ENCODE peak calls at places on chromosomes 5 and 9, in ten cellular contexts. V, P, C, Z, E, A, O, Q, D and H are unnamed samples.

GRCh38 chr5:73031839-73032238 is 76.0 kb downstream of the FCHO2 start:
- DNase-seq in A (peak), D (no peak), Q (peak), V (peak), O (peak), C (peak), P (peak), E (peak), Z (no peak), H (peak)

GRCh38 chr5:27318701-27319100 is 280.3 kb upstream of the CDH9 start:
- DNase-seq in Q (no peak), Z (no peak), A (no peak), C (peak), E (peak), P (no peak), O (peak), V (no peak), D (no peak), H (no peak)

GRCh38 chr5:54774281-54775171 is 210.9 kb downstream of the ESM1 start:
- DNase-seq in Z (no peak), V (no peak), O (peak), C (no peak), E (no peak), Q (no peak), D (no peak), A (no peak), P (no peak), H (peak)

GRCh38 chr9:124551472-124552339 is 44.5 kb upstream of the NR5A1 start:
- DNase-seq in D (peak), C (peak), Z (peak), A (peak), V (peak), E (peak), Q (peak), P (peak), O (peak), H (peak)

GRCh38 chr9:106864533-106865143 is 1.7 kb downstream of the ZNF462 start:
- DNase-seq in D (no peak), O (peak), E (peak), V (peak), Q (no peak), Z (no peak), A (peak), C (peak), P (peak), H (peak)

GRCh38 chr9:95003694-95004451 is 277.4 kb downstream of the AOPEP start:
- DNase-seq in O (peak), V (peak), C (peak), Q (no peak), D (peak), E (peak), Z (no peak), P (peak), A (peak), H (peak)

GRCh38 chr5:157761690-157762611 is 18.4 kb downstream of the LSM11 start:
- DNase-seq in Q (peak), A (peak), P (peak), C (peak), V (peak), O (peak), Z (peak), D (no peak), E (peak), H (peak)

GRCh38 chr9:116156621-116157314 is 3.2 kb downstream of the PAPPA start:
- DNase-seq in O (peak), Q (no peak), V (peak), P (no peak), D (peak), E (peak), Z (peak), C (peak), A (peak), H (peak)

GRCh38 chr5:118430076-118430475 is 558.3 kb downstream of the DTWD2 start:
- DNase-seq in V (no peak), A (no peak), Z (no peak), O (no peak), P (no peak), D (no peak), C (no peak), E (no peak), Q (no peak), H (no peak)

GRCh38 chr5:98110270-98110669 is 663.2 kb upstream of the RGMB start:
- DNase-seq in D (no peak), V (peak), O (peak), P (peak), C (peak), Q (no peak), A (peak), Z (no peak), E (peak), H (no peak)

GRCh38 chr9:1050125-1050895 is at the start of gene DMRT2:
- DNase-seq in D (no peak), P (peak), A (peak), Q (peak), V (no peak), C (peak), E (peak), Z (peak), O (peak), H (no peak)

GRCh38 chr5:39648539-39649200 is 223.9 kb upstream of the DAB2 start:
- DNase-seq in P (peak), C (no peak), A (no peak), D (peak), V (peak), Q (peak), E (peak), Z (no peak), O (peak), H (peak)

GRCh38 chr9:1071730-1072129 is 21.6 kb downstream of the DMRT2 start:
- DNase-seq in A (no peak), C (no peak), P (peak), O (no peak), D (no peak), E (no peak), Z (no peak), Q (no peak), V (peak), H (no peak)

GRCh38 chr5:156947933-156948332 is 15.1 kb downstream of the TIMD4 start:
- DNase-seq in Q (no peak), V (no peak), O (no peak), P (no peak), E (no peak), Z (no peak), C (no peak), D (no peak), A (no peak), H (no peak)

GRCh38 chr9:88528356-88528755 is 6.6 kb upstream of the NXNL2 start:
- DNase-seq in Q (no peak), P (no peak), E (no peak), O (peak), Z (no peak), A (no peak), C (peak), V (no peak), D (no peak), H (no peak)

GRCh38 chr5:129118405-129118804 is 23.9 kb downstream of the ISOC1 start:
- DNase-seq in C (peak), V (no peak), O (no peak), E (peak), D (no peak), Z (no peak), A (no peak), Q (no peak), P (no peak), H (no peak)

GRCh38 chr5:19920761-19921160 is 67.2 kb downstream of the CDH18 start:
- DNase-seq in V (peak), D (no peak), Q (no peak), C (peak), Z (no peak), O (peak), P (peak), A (no peak), E (peak), H (no peak)

GRCh38 chr9:90546200-90546599 is 96.4 kb downstream of the DIRAS2 start:
- DNase-seq in D (peak), Q (no peak), C (peak), O (peak), V (peak), P (peak), A (peak), Z (peak), E (peak), H (peak)

GRCh38 chr5:95962785-95963184 is 1.1 kb upstream of the ELL2 start:
- DNase-seq in A (no peak), D (no peak), C (no peak), Q (no peak), V (no peak), O (no peak), Z (no peak), P (no peak), E (no peak), H (peak)

GRCh38 chr5:154168395-154168794 is 22.1 kb upstream of the GALNT10 start:
- DNase-seq in O (peak), V (no peak), D (no peak), A (no peak), E (no peak), Q (no peak), C (no peak), Z (no peak), P (no peak), H (no peak)

GRCh38 chr5:14776640-14777039 is 94.9 kb downstream of the ANKH start:
- DNase-seq in P (no peak), Z (no peak), A (no peak), V (no peak), Q (no peak), E (no peak), O (no peak), C (peak), D (no peak), H (no peak)

GRCh38 chr5:31948006-31948405 is 226.1 kb downstream of the GOLPH3 start:
- DNase-seq in D (no peak), V (no peak), P (peak), Q (no peak), O (no peak), E (peak), Z (no peak), A (no peak), C (no peak), H (no peak)

GRCh38 chr5:31952034-31952433 is 222.1 kb downstream of the GOLPH3 start:
- DNase-seq in V (no peak), D (no peak), C (no peak), Z (no peak), A (no peak), E (peak), Q (no peak), P (no peak), O (no peak), H (no peak)

GRCh38 chr5:176660860-176661641 is 13.8 kb downstream of the TSPAN17 start:
- DNase-seq in C (peak), P (peak), O (peak), Z (peak), A (peak), E (peak), D (peak), V (peak), Q (peak), H (peak)

GRCh38 chr9:134864821-134865190 is 15.8 kb upstream of the FCN2 start:
- DNase-seq in V (no peak), Q (no peak), O (no peak), C (no peak), D (no peak), A (no peak), P (no peak), E (no peak), Z (no peak), H (no peak)

GRCh38 chr9:565528-565927 is 276.0 kb upstream of the DMRT1 start:
- DNase-seq in Q (no peak), D (no peak), A (no peak), C (no peak), E (no peak), O (no peak), P (no peak), V (no peak), Z (no peak), H (no peak)

GRCh38 chr9:69549310-69550202 is 122.6 kb downstream of the APBA1 start:
- DNase-seq in E (peak), V (peak), O (peak), A (peak), Q (peak), C (peak), P (no peak), Z (no peak), D (peak), H (peak)

GRCh38 chr5:59604111-59604510 is 289.4 kb downstream of the PDE4D start:
- DNase-seq in E (no peak), D (no peak), Z (no peak), A (no peak), P (no peak), V (no peak), Q (no peak), O (no peak), C (no peak), H (no peak)

GRCh38 chr9:34686732-34687131 is 4.3 kb downstream of the CCL19 start:
- DNase-seq in D (no peak), P (no peak), C (no peak), E (no peak), O (peak), V (no peak), Q (no peak), A (no peak), Z (no peak), H (no peak)

GRCh38 chr9:3903273-3903672 is 377.5 kb upstream of the RFX3 start:
- DNase-seq in E (no peak), O (no peak), Z (no peak), V (no peak), D (no peak), C (no peak), Q (no peak), A (no peak), P (no peak), H (peak)

GRCh38 chr5:995318-995717 is 13.3 kb upstream of the NKD2 start:
- DNase-seq in O (no peak), D (no peak), P (no peak), E (no peak), Z (no peak), C (no peak), V (no peak), A (no peak), Q (no peak), H (peak)

GRCh38 chr9:115590016-115590415 is 472.1 kb upstream of the TNC start:
- DNase-seq in A (no peak), O (peak), D (peak), V (peak), Q (no peak), E (peak), C (peak), P (peak), Z (no peak), H (peak)

GRCh38 chr5:141484499-141485304 is at the start of gene PCDHGC4:
- DNase-seq in E (peak), A (peak), P (no peak), O (peak), D (no peak), V (no peak), Q (no peak), C (no peak), Z (peak), H (peak)

GRCh38 chr5:43729846-43730478 is 127.0 kb downstream of the NNT start:
- DNase-seq in D (no peak), A (no peak), E (peak), P (peak), Q (peak), V (peak), O (peak), C (peak), Z (peak), H (peak)

GRCh38 chr5:9015250-9015936 is 530.5 kb downstream of the SEMA5A start:
- DNase-seq in P (no peak), A (no peak), D (no peak), Z (no peak), C (peak), O (peak), E (peak), V (no peak), Q (no peak), H (no peak)

GRCh38 chr5:78605611-78606010 is 43.0 kb downstream of the LHFPL2 start:
- DNase-seq in D (no peak), A (no peak), Z (no peak), E (peak), Q (no peak), V (peak), C (no peak), O (peak), P (peak), H (no peak)

GRCh38 chr5:43066799-43067741 is 27.0 kb upstream of the ANXA2R start:
- DNase-seq in O (peak), Q (peak), D (peak), C (peak), V (peak), A (peak), Z (peak), P (peak), E (peak), H (peak)

GRCh38 chr9:33934188-33934878 is 114.4 kb downstream of the UBAP2 start:
- DNase-seq in P (no peak), Z (no peak), E (no peak), Q (no peak), O (no peak), V (no peak), D (no peak), A (no peak), C (no peak), H (no peak)

GRCh38 chr9:95808001-95808400 is 67.5 kb upstream of the ERCC6L2 start:
- DNase-seq in D (no peak), Z (no peak), P (no peak), Q (no peak), C (peak), V (peak), O (peak), A (no peak), E (peak), H (no peak)

GRCh38 chr5:110735545-110735944 is 3.3 kb upstream of the SLC25A46 start:
- DNase-seq in P (no peak), V (no peak), D (no peak), E (no peak), C (no peak), O (no peak), Z (no peak), A (no peak), Q (no peak), H (no peak)

GRCh38 chr5:104345513-104345823 is 782.9 kb upstream of the NUDT12 start:
- DNase-seq in Q (no peak), C (no peak), D (no peak), V (no peak), A (no peak), O (no peak), E (peak), P (no peak), Z (no peak), H (no peak)
- H2AFZ ChIP-seq in Q (no peak), C (no peak), D (no peak), V (peak), A (no peak), O (no peak), E (no peak), P (peak), Z (peak), H (no peak)

GRCh38 chr5:127571314-127571713 is 53.9 kb downstream of the PRRC1 start:
- DNase-seq in A (no peak), E (no peak), V (no peak), P (no peak), C (no peak), D (no peak), Z (no peak), O (no peak), Q (no peak), H (no peak)

GRCh38 chr5:127565586-127566270 is 48.3 kb downstream of the PRRC1 start:
- DNase-seq in Q (no peak), D (no peak), Z (no peak), V (no peak), E (no peak), A (no peak), O (no peak), C (no peak), P (no peak), H (no peak)

GRCh38 chr5:127571732-127572131 is 54.3 kb downstream of the PRRC1 start:
- DNase-seq in Q (no peak), Z (no peak), A (no peak), D (no peak), C (no peak), O (no peak), P (no peak), E (no peak), V (no peak), H (no peak)

GRCh38 chr5:127567026-127567768 is 49.8 kb downstream of the PRRC1 start:
- DNase-seq in O (no peak), C (no peak), V (no peak), Z (no peak), D (no peak), P (no peak), A (no peak), E (no peak), Q (no peak), H (no peak)

GRCh38 chr5:127568166-127568565 is 50.7 kb downstream of the PRRC1 start:
- DNase-seq in V (no peak), O (no peak), C (no peak), D (no peak), E (no peak), P (no peak), Q (no peak), Z (no peak), A (no peak), H (no peak)
- H2AFZ ChIP-seq in V (no peak), O (no peak), C (no peak), D (no peak), E (no peak), P (no peak), Q (no peak), Z (no peak), A (no peak), H (no peak)

GRCh38 chr5:68287631-68287975 is 72.0 kb downstream of the PIK3R1 start:
- DNase-seq in C (no peak), D (no peak), E (no peak), O (no peak), Q (no peak), P (no peak), Z (no peak), A (no peak), V (no peak), H (no peak)
- H2AFZ ChIP-seq in C (peak), D (no peak), E (no peak), O (peak), Q (no peak), P (peak), Z (peak), A (no peak), V (no peak), H (no peak)

DNA sequence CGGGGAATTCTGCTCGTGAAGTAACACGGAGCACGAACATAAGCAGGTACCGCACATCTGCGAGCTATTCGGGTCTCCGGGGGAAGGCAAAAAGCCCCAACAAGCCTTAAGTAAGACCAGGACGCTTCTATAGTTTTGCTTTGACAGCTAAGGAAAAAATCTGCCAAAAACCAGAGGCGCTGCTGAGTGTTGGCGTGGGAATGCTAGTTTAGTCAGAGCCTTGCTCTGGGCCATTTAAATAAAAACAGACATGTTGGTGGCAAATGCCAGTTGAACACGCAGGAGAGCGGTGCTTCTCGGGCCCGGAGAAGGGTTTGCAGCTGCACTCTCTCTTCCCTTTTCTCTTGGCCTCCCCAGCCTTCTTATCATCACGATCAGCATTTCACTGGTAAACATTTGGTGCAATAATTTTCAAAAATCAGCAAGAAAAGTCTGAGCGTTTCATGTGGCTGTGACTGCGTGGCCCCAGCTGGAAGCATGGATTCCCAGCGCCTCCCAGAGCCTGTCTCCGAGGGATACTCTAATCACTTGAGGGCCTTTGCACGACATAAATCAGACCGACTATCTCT is 6.4 kb upstream of the NOTCH1 start:
- DNase-seq in D (no peak), E (peak), C (peak), Z (no peak), Q (no peak), P (peak), V (peak), A (no peak), O (peak), H (peak)
- H2AFZ ChIP-seq in D (no peak), E (no peak), C (peak), Z (no peak), Q (no peak), P (peak), V (no peak), A (peak), O (peak), H (no peak)

GRCh38 chr5:107300928-107301327 is 369.8 kb downstream of the EFNA5 start:
- DNase-seq in Q (no peak), Z (no peak), D (no peak), A (no peak), O (no peak), E (no peak), V (peak), P (peak), C (no peak), H (no peak)
- H2AFZ ChIP-seq in Q (no peak), Z (peak), D (no peak), A (no peak), O (no peak), E (no peak), V (peak), P (no peak), C (no peak), H (no peak)

DNA sequence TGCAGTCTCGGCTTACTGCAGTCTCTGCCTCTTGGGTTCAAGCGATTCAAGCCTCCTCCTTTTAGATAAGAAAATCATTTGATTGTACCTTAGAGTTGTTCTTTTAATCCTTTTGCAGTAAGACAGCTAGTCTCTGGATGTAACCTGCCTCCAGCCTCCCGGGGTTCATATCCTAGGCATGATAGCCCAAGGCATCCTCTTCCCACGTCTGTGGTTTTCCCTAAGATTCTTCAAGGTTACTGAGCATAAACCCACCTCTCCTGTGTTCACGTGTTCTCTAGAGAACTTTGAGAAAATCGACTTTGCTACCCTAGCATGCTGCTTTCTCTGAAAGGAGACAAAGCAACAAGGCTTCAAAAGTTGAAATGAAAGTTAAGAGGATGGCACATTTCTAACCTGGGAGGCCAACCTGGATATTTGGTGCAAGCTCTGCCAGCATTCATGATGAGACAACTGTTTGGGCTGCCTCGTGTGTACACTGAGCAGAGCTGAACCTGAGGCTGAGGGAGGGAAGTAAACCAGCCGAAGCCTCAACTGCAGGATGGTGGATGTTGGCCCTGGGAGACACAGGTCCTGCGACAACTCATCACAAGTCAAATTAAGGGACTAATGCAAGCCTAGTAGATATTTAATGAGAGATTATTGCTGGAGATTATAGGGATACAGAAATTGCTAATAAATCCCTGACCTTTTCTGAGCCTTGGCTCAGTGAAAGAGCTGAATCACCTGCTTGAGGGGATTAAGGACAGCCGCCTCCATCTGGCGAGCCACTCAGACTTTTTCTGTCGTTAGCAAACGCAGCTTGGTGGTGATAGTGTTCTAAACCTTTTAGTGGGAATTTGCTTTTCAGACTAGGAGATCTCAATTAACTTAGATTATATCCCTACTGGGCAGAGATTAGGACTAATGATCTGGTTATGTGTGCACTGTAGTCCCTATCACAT is 261.9 kb downstream of the ARHGAP26 start:
- DNase-seq in A (peak), P (no peak), O (no peak), Q (no peak), V (peak), C (no peak), D (no peak), E (no peak), Z (no peak), H (no peak)
- H2AFZ ChIP-seq in A (no peak), P (no peak), O (no peak), Q (no peak), V (no peak), C (no peak), D (no peak), E (no peak), Z (no peak), H (no peak)